ENCODE peak calls at places on chromosomes 4 and X, in ten cellular contexts. W is thyroid gland, P is suprapubic skin, L is breast epithelium, I is esophagus squamous epithelium, U is IMR-90, D is tibial nerve, X is gastrocnemius medialis, R is Peyer's patch, F is transverse colon. Z is an unnamed sample.

GRCh38 chr4:156475322-156475721 is 496.3 kb downstream of the PDGFC start:
- DNase-seq in W (no peak), P (no peak), L (no peak), I (no peak), U (peak; percentile 76), D (no peak), X (no peak), R (no peak), F (no peak), Z (no peak)

GRCh38 chr4:8419222-8420041 is 21.1 kb downstream of the ACOX3 start:
- DNase-seq in W (peak; percentile 40), P (no peak), L (no peak), I (no peak), U (peak; percentile 57), D (no peak), X (peak; percentile 68), R (no peak), F (no peak), Z (no peak)

GRCh38 chr4:143185253-143186107 is 763 bp downstream of the USP38 start:
- DNase-seq in W (no peak), P (peak; percentile 69), L (no peak), I (no peak), U (peak; percentile 8), D (no peak), X (peak; percentile 20), R (peak; percentile 55), F (peak; percentile 16), Z (peak; percentile 25)

GRCh38 chr4:46491455-46491854 is 101.5 kb upstream of the GABRA2 start:
- DNase-seq in W (no peak), P (no peak), L (no peak), I (no peak), U (no peak), D (no peak), X (no peak), R (no peak), F (no peak), Z (no peak)

GRCh38 chr4:74374561-74375327 is 9.8 kb downstream of the EREG start:
- DNase-seq in W (no peak), P (no peak), L (peak; percentile 56), I (no peak), U (peak; percentile 75), D (no peak), X (no peak), R (peak; percentile 73), F (peak; percentile 70), Z (no peak)

GRCh38 chrX:17546356-17546755 is 171.4 kb downstream of the NHS start:
- DNase-seq in W (peak; percentile 16), P (no peak), L (no peak), I (no peak), U (no peak), D (no peak), X (no peak), R (no peak), F (no peak), Z (no peak)

GRCh38 chr4:171813195-171813955 is at the start of gene GALNTL6:
- DNase-seq in W (no peak), P (no peak), L (no peak), I (no peak), U (no peak), D (no peak), X (no peak), R (no peak), F (no peak), Z (no peak)

GRCh38 chr4:177737387-177737965 is 295.2 kb upstream of the AGA start:
- DNase-seq in W (no peak), P (no peak), L (no peak), I (no peak), U (peak; percentile 30), D (no peak), X (no peak), R (no peak), F (no peak), Z (no peak)

GRCh38 chrX:21757960-21758359 is at the start of gene SMPX:
- DNase-seq in W (no peak), P (no peak), L (no peak), I (no peak), U (no peak), D (no peak), X (peak; percentile 46), R (no peak), F (no peak), Z (no peak)

GRCh38 chr4:2432991-2433530 is 14.3 kb downstream of the CFAP99 start:
- DNase-seq in W (no peak), P (no peak), L (no peak), I (no peak), U (peak; percentile 64), D (no peak), X (no peak), R (no peak), F (no peak), Z (no peak)

GRCh38 chr4:35730414-35730813 is 513.9 kb downstream of the ARAP2 start:
- DNase-seq in W (no peak), P (no peak), L (no peak), I (no peak), U (no peak), D (no peak), X (no peak), R (no peak), F (no peak), Z (no peak)

GRCh38 chrX:111386884-111387283 is 25.1 kb downstream of the DCX start:
- DNase-seq in W (no peak), P (no peak), L (no peak), I (no peak), U (no peak), D (no peak), X (no peak), R (no peak), F (no peak), Z (no peak)

GRCh38 chr4:76449824-76450223 is 14.8 kb downstream of the SHROOM3 start:
- DNase-seq in W (no peak), P (no peak), L (no peak), I (no peak), U (no peak), D (no peak), X (no peak), R (no peak), F (no peak), Z (no peak)
- H3K4me3 ChIP-seq in W (no peak overlapping the region), P (no peak overlapping the region), L (no peak overlapping the region), I (no peak overlapping the region), U (no peak overlapping the region), D (no peak overlapping the region), X (no peak overlapping the region), R (no peak overlapping the region), F (no peak overlapping the region), Z (no peak overlapping the region)

DNA sequence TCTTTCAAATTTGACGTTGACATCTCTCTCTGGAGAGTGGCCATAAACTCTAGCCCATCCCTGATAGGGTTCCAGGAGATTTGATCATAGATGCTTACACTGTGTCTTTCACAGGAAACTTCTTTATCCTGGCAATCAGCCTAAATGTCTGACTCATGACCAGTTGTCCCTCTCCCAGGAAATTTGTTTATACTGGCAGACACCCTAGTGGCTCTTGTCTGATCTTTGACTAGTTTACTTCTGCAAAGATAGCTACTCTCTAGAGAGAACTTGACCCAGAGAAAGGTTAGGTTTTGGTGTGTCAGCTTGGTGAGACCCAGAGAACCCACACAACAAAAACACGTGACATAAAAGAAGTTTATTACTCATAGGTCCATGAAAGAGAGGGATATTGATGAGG is 509.8 kb downstream of the CENPC start:
- DNase-seq in W (no peak), P (no peak), L (no peak), I (no peak), U (no peak), D (no peak), X (no peak), R (no peak), F (no peak), Z (peak; percentile 22)
- TF ChIP-seq POLR2A in W (no peak), P (no peak), L (no peak), I (no peak), U (no peak), D (no peak), X (no peak), R (no peak), F (no peak), Z (no peak)

DNA sequence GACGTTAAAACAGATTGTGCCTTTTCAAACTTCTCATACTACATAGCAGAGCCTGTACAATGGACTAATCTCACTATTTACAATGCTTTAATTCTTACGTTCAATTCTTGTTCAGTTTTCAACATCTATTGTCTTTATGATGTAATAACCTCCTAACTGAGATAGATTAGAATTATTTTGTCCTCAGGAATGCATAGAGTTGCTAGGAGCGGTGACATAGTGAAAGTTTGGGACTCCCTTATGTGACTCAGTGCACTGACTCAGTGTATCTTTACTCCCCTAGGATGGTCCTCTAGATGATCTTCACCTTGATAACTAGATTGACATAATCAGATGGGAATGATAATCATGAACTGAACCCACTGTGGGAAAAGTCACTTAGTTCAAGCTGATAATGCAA is 151.5 kb downstream of the VEGFC start:
- DNase-seq in W (no peak), P (no peak), L (no peak), I (no peak), U (peak; percentile 53), D (no peak), X (no peak), R (no peak), F (no peak), Z (no peak)
- TF ChIP-seq CTCF in W (no peak), P (no peak), L (no peak), I (no peak), U (no peak), D (no peak), X (no peak), R (no peak), F (no peak), Z (no peak)

GRCh38 chr4:110532901-110533589 is 57.1 kb downstream of the ENPEP start:
- DNase-seq in W (no peak), P (no peak), L (no peak), I (no peak), U (no peak), D (no peak), X (no peak), R (no peak), F (no peak), Z (no peak)
- H3K4me3 ChIP-seq in W (no peak overlapping the region), P (no peak overlapping the region), L (no peak overlapping the region), I (no peak overlapping the region), U (no peak overlapping the region), D (no peak overlapping the region), X (peak overlapping the region; percentile 27), R (no peak overlapping the region), F (no peak overlapping the region), Z (no peak overlapping the region)

GRCh38 chrX:153953342-153953830 is 8.9 kb upstream of the RENBP start:
- DNase-seq in W (peak; percentile 50), P (no peak), L (peak; percentile 65), I (no peak), U (peak; percentile 50), D (peak; percentile 41), X (peak; percentile 32), R (peak; percentile 85), F (peak; percentile 81), Z (no peak)
- TF ChIP-seq POLR2A in W (no peak), P (no peak), L (no peak), I (no peak), U (no peak), D (no peak), X (no peak), R (no peak), F (no peak), Z (no peak)

DNA sequence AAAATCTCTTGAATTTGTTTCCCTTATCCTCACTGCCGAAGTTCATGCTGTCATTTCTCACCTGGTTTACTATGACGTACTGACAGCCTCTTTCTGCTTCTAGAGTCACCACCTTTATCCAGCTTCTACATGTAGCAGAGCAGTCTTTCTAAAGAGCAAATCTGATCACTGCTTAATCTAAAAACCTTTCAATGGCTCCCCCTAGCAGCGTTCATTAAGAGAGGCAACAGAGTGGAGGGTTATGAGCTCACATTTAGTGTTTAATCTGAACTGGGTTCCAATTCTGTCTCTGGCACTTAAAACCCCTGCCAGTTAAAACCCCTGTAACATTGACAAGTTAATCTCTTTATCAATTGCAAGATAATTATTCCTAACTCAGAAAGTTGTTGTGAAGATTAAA is 4.4 kb downstream of the RBPJ start:
- DNase-seq in W (no peak), P (no peak), L (no peak), I (no peak), U (peak; percentile 67), D (no peak), X (no peak), R (no peak), F (no peak), Z (no peak)
- TF ChIP-seq CTCF in W (no peak), P (peak; percentile 9), L (no peak), I (peak; percentile 35), U (peak; percentile 61), D (no peak), X (no peak), R (peak; percentile 38), F (no peak), Z (no peak)